ENCODE peak calls at places on chromosome 19, in five cellular contexts. H is AG04450; Z is ovary; O is stimulated activated CD8-positive, alpha-beta memory T cell treated with anti-CD3 and anti-CD28 coated beads, Interleukin-7, amount 100 ng/mL, for 1 hour; U is B cell. M is an unnamed sample.

GRCh38 chr19:38233740-38234251 is 9.8 kb upstream of the DPF1 start:
- DNase-seq in H (peak), Z (no peak), O (peak), U (peak), M (peak)

GRCh38 chr19:13163609-13164364 is 13.6 kb downstream of the IER2 start:
- DNase-seq in H (peak), Z (peak), O (no peak), U (peak), M (no peak)

GRCh38 chr19:18460313-18460712 is 22.4 kb upstream of the ISYNA1 start:
- DNase-seq in H (peak), Z (peak), O (no peak), U (no peak), M (no peak)

GRCh38 chr19:56258272-56258671 is 14.3 kb upstream of the EDDM13 start:
- DNase-seq in H (no peak), Z (no peak), O (no peak), U (no peak), M (no peak)

GRCh38 chr19:20153281-20153680 is 13.7 kb upstream of the ZNF486 start:
- DNase-seq in H (no peak), Z (no peak), O (no peak), U (no peak), M (no peak)

GRCh38 chr19:11405846-11406643 is 13.1 kb downstream of the RGL3 start:
- DNase-seq in H (no peak), Z (no peak), O (no peak), U (peak), M (peak)

GRCh38 chr19:39365531-39365930 is 23.3 kb downstream of the SAMD4B start:
- DNase-seq in H (no peak), Z (no peak), O (no peak), U (no peak), M (no peak)

GRCh38 chr19:35142531-35143230 is 374 bp upstream of the FXYD7 start:
- DNase-seq in H (no peak), Z (no peak), O (peak), U (peak), M (peak)

GRCh38 chr19:47405854-47406417 is 13.4 kb downstream of the MEIS3 start:
- DNase-seq in H (no peak), Z (no peak), O (no peak), U (no peak), M (no peak)

GRCh38 chr19:42053037-42053935 is 16.7 kb downstream of the GRIK5 start:
- DNase-seq in H (no peak), Z (no peak), O (no peak), U (no peak), M (no peak)

GRCh38 chr19:17541184-17541759 is 14.2 kb upstream of the COLGALT1 start:
- DNase-seq in H (no peak), Z (no peak), O (no peak), U (no peak), M (no peak)

GRCh38 chr19:45676851-45677263 is 8.8 kb downstream of the GIPR start:
- DNase-seq in H (no peak), Z (no peak), O (no peak), U (no peak), M (peak)

GRCh38 chr19:40283414-40284250 is 1.5 kb downstream of the AKT2 start:
- DNase-seq in H (no peak), Z (no peak), O (no peak), U (no peak), M (no peak)

GRCh38 chr19:13022859-13023636 is 27.8 kb downstream of the NFIX start:
- DNase-seq in H (peak), Z (peak), O (no peak), U (no peak), M (no peak)

GRCh38 chr19:8457802-8458201 is 13.0 kb downstream of the HNRNPM start:
- DNase-seq in H (no peak), Z (no peak), O (no peak), U (no peak), M (no peak)

GRCh38 chr19:54430306-54431254 is 15.3 kb downstream of the TTYH1 start:
- DNase-seq in H (no peak), Z (no peak), O (no peak), U (no peak), M (no peak)

GRCh38 chr19:10686661-10687517 is 14.3 kb upstream of the QTRT1 start:
- DNase-seq in H (no peak), Z (no peak), O (no peak), U (no peak), M (no peak)

GRCh38 chr19:43723588-43723987 is 7.7 kb downstream of the IRGC start:
- DNase-seq in H (no peak), Z (no peak), O (no peak), U (no peak), M (no peak)